ENCODE peak calls at places on chromosome 21, in six cellular contexts. Y, M, I, P, L and T are unnamed samples.

GRCh38 chr21:38861989-38862683 is 56.4 kb downstream of the ETS2 start:
- DNase-seq in M (no peak), Y (no peak), I (peak; percentile 91), L (no peak), P (no peak), T (no peak)

GRCh38 chr21:36564647-36565046 is 84.7 kb upstream of the CLDN14 start:
- DNase-seq in L (no peak), Y (no peak), M (no peak), P (no peak), I (no peak), T (no peak)

GRCh38 chr21:21165063-21165645 is 166.9 kb downstream of the NCAM2 start:
- DNase-seq in L (no peak), I (no peak), M (peak; percentile 85), P (no peak), Y (no peak), T (peak; percentile 55)

GRCh38 chr21:43209575-43210453 is 41.0 kb downstream of the CRYAA start:
- DNase-seq in Y (no peak), L (no peak), I (no peak), M (peak; percentile 96), P (peak; percentile 75), T (peak; percentile 71)

GRCh38 chr21:39562791-39563770 is 49.7 kb upstream of the B3GALT5 start:
- DNase-seq in M (no peak), L (no peak), P (no peak), Y (no peak), I (no peak), T (no peak)

GRCh38 chr21:42666918-42667317 is 13.5 kb downstream of the PDE9A start:
- DNase-seq in I (no peak), P (no peak), Y (no peak), M (no peak), L (peak; percentile 37), T (no peak)

GRCh38 chr21:36627242-36627641 is 71.7 kb upstream of the SIM2 start:
- DNase-seq in Y (no peak), I (no peak), L (no peak), P (no peak), M (peak; percentile 74), T (no peak)

GRCh38 chr21:41641821-41642368 is 125.0 kb downstream of the RIPK4 start:
- DNase-seq in L (no peak), P (peak; percentile 83), M (peak; percentile 89), I (no peak), Y (peak; percentile 51), T (peak; percentile 81)

GRCh38 chr21:42655797-42656770 is 2.7 kb downstream of the PDE9A start:
- DNase-seq in P (no peak), M (no peak), L (peak; percentile 57), Y (no peak), I (peak; percentile 61), T (no peak)

GRCh38 chr21:32088471-32088870 is 190.4 kb downstream of the MIS18A start:
- DNase-seq in P (no peak), Y (no peak), I (no peak), L (no peak), M (no peak), T (no peak)

GRCh38 chr21:36135391-36136094 is 664 bp downstream of the CBR3 start:
- DNase-seq in L (peak; percentile 87), M (peak; percentile 74), P (peak; percentile 91), Y (peak; percentile 69), I (peak; percentile 22), T (peak; percentile 81)

GRCh38 chr21:42527489-42528158 is 14.0 kb downstream of the SLC37A1 start:
- DNase-seq in I (peak; percentile 78), M (no peak), L (no peak), Y (no peak), P (peak; percentile 37), T (no peak)

GRCh38 chr21:41709965-41710822 is 56.7 kb downstream of the RIPK4 start:
- DNase-seq in Y (no peak), M (no peak), P (no peak), I (no peak), L (no peak), T (no peak)

GRCh38 chr21:41232055-41232454 is 64.1 kb downstream of the BACE2 start:
- DNase-seq in L (no peak), P (no peak), I (no peak), M (no peak), Y (no peak), T (no peak)

GRCh38 chr21:29647353-29647781 is 292.4 kb downstream of the GRIK1 start:
- DNase-seq in L (no peak), P (no peak), M (peak; percentile 69), Y (no peak), I (no peak), T (no peak)

GRCh38 chr21:10272216-10272615 is 249.2 kb upstream of the TPTE start:
- DNase-seq in Y (no peak), L (no peak), M (no peak), P (peak; percentile 40), I (no peak), T (peak; percentile 61)

GRCh38 chr21:20646431-20646830 is 351.8 kb upstream of the NCAM2 start:
- DNase-seq in P (no peak), I (no peak), L (peak; percentile 61), M (no peak), Y (no peak), T (no peak)

GRCh38 chr21:17869115-17869514 is 50.0 kb upstream of the C21orf91 start:
- DNase-seq in L (no peak), P (no peak), M (no peak), Y (no peak), I (no peak), T (no peak)

GRCh38 chr21:42086969-42087368 is 15.9 kb downstream of the UMODL1 start:
- DNase-seq in L (no peak), M (no peak), Y (no peak), I (peak; percentile 37), P (no peak), T (no peak)

GRCh38 chr21:38323721-38324591 is 67.2 kb downstream of the KCNJ15 start:
- DNase-seq in M (peak; percentile 75), I (no peak), P (no peak), Y (no peak), L (no peak), T (no peak)

GRCh38 chr21:39175154-39175553 is 8.1 kb downstream of the PSMG1 start:
- DNase-seq in I (peak; percentile 22), M (no peak), Y (no peak), L (no peak), P (no peak), T (no peak)

GRCh38 chr21:14757533-14758327 is 211.6 kb upstream of the SAMSN1 start:
- DNase-seq in I (no peak), P (no peak), L (no peak), M (no peak), Y (no peak), T (no peak)

GRCh38 chr21:27622636-27623035 is 655.7 kb upstream of the ADAMTS5 start:
- DNase-seq in P (no peak), M (no peak), Y (no peak), I (no peak), L (no peak), T (no peak)

GRCh38 chr21:17513214-17514123 is 626 bp downstream of the CXADR start:
- DNase-seq in M (peak; percentile 20), L (peak; percentile 78), Y (peak; percentile 23), P (no peak), I (peak; percentile 57), T (no peak)

GRCh38 chr21:39073063-39073462 is 110.2 kb downstream of the PSMG1 start:
- DNase-seq in L (no peak), I (no peak), P (no peak), M (no peak), Y (no peak), T (no peak)

GRCh38 chr21:31162827-31163226 is 124.6 kb upstream of the KRTAP19-8 start:
- DNase-seq in L (no peak), M (peak; percentile 26), Y (no peak), P (no peak), I (no peak), T (no peak)

GRCh38 chr21:42531771-42532170 is 18.1 kb downstream of the SLC37A1 start:
- DNase-seq in L (no peak), Y (no peak), P (peak; percentile 47), M (no peak), I (no peak), T (no peak)

GRCh38 chr21:15820857-15821256 is 91.1 kb downstream of the USP25 start:
- DNase-seq in I (no peak), L (no peak), Y (no peak), P (no peak), M (no peak), T (no peak)
- H3K36me3 ChIP-seq in I (peaks cover 12% of the 10 kb centered on the region), L (no peaks in the 10 kb centered on the region), Y (no peaks in the 10 kb centered on the region), P (peaks cover 10% of the 10 kb centered on the region), M (peaks cover 2% of the 10 kb centered on the region), T (no peaks in the 10 kb centered on the region)

GRCh38 chr21:16310191-16310590 is 580.4 kb downstream of the USP25 start:
- DNase-seq in Y (no peak), I (no peak), P (no peak), M (no peak), L (no peak), T (no peak)

GRCh38 chr21:16309250-16309971 is 579.6 kb downstream of the USP25 start:
- DNase-seq in L (no peak), Y (no peak), I (no peak), M (peak; percentile 19), P (no peak), T (no peak)

GRCh38 chr21:16307256-16307655 is 577.5 kb downstream of the USP25 start:
- DNase-seq in L (no peak), Y (no peak), I (no peak), M (no peak), P (no peak), T (no peak)

GRCh38 chr21:16305686-16306085 is 575.9 kb downstream of the USP25 start:
- DNase-seq in I (no peak), L (no peak), Y (peak; percentile 49), P (no peak), M (peak; percentile 18), T (no peak)

GRCh38 chr21:16308269-16308668 is 578.5 kb downstream of the USP25 start:
- DNase-seq in Y (no peak), M (no peak), I (no peak), P (no peak), L (no peak), T (no peak)
- H3K27ac ChIP-seq in Y (peak overlapping the region; percentile 86), M (peak overlapping the region; percentile 32), I (no peak overlapping the region), P (peak overlapping the region; percentile 62), L (no peak overlapping the region), T (no peak overlapping the region)

GRCh38 chr21:45363921-45364463 is 41.0 kb upstream of the COL18A1 start:
- DNase-seq in I (no peak), Y (peak; percentile 93), M (peak; percentile 98), P (peak; percentile 93), L (peak; percentile 76), T (peak; percentile 94)

GRCh38 chr21:45365186-45365607 is 39.8 kb upstream of the COL18A1 start:
- DNase-seq in L (no peak), M (no peak), Y (no peak), I (no peak), P (no peak), T (no peak)

GRCh38 chr21:45366476-45366875 is 38.5 kb upstream of the COL18A1 start:
- DNase-seq in P (no peak), I (no peak), M (no peak), Y (no peak), L (peak; percentile 66), T (no peak)

GRCh38 chr21:45365608-45366241 is 39.2 kb upstream of the COL18A1 start:
- DNase-seq in I (no peak), P (no peak), L (peak; percentile 68), Y (no peak), M (peak; percentile 64), T (no peak)

GRCh38 chr21:45364464-45365185 is 40.3 kb upstream of the COL18A1 start:
- DNase-seq in Y (peak; percentile 68), L (peak; percentile 76), I (no peak), M (peak; percentile 63), P (no peak), T (peak; percentile 74)
- H3K4me3 ChIP-seq in Y (no peak overlapping the region), L (no peak overlapping the region), I (no peak overlapping the region), M (peak overlapping the region; percentile 12), P (no peak overlapping the region), T (no peak overlapping the region)

GRCh38 chr21:44303490-44303981 is 3.7 kb downstream of the PFKL start:
- DNase-seq in Y (no peak), L (no peak), M (no peak), I (peak; percentile 50), P (no peak), T (no peak)
- H3K36me3 ChIP-seq in Y (no peaks in the 10 kb centered on the region), L (no peaks in the 10 kb centered on the region), M (peaks cover 3% of the 10 kb centered on the region), I (peaks cover 9% of the 10 kb centered on the region), P (peaks cover 21% of the 10 kb centered on the region), T (no peaks in the 10 kb centered on the region)